ENCODE peak calls at places on chromosome 19, in ten cellular contexts. Z is bronchial epithelial cell, Q is H1, I is GM23248, C is tibial nerve, X is colonic mucosa, W is dorsolateral prefrontal cortex, P is pancreas, J is psoas muscle, Y is body of pancreas. S is an unnamed sample.

GRCh38 chr19:54151362-54152035 is 8.0 kb downstream of the LENG1 start:
- DNase-seq in Z (no peak), Q (no peak), I (no peak), C (no peak), X (no peak), W (no peak), P (no peak), J (no peak), Y (no peak), S (no peak)

GRCh38 chr19:35066691-35067563 is 25.4 kb downstream of the HPN start:
- DNase-seq in Z (peak), Q (peak), I (peak), C (peak), X (peak), W (peak), P (peak), J (peak), Y (peak), S (peak)

GRCh38 chr19:58559275-58560006 is 1.0 kb upstream of the UBE2M start:
- DNase-seq in Z (peak), Q (no peak), I (peak), C (peak), X (peak), W (peak), P (peak), J (peak), Y (peak), S (peak)

GRCh38 chr19:49642488-49643035 is 553 bp downstream of the SCAF1 start:
- DNase-seq in Z (no peak), Q (no peak), I (no peak), C (no peak), X (peak), W (no peak), P (no peak), J (peak), Y (no peak), S (no peak)

GRCh38 chr19:48698046-48698445 is 2.3 kb downstream of the FUT2 start:
- DNase-seq in Z (peak), Q (no peak), I (peak), C (no peak), X (peak), W (no peak), P (no peak), J (no peak), Y (peak), S (no peak)

GRCh38 chr19:36876993-36877938 is 26.6 kb downstream of the ZNF345 start:
- DNase-seq in Z (peak), Q (no peak), I (no peak), C (no peak), X (no peak), W (no peak), P (no peak), J (no peak), Y (no peak), S (no peak)

GRCh38 chr19:16506961-16507360 is 10.8 kb downstream of the C19orf44 start:
- DNase-seq in Z (no peak), Q (no peak), I (peak), C (no peak), X (no peak), W (no peak), P (no peak), J (no peak), Y (no peak), S (no peak)

GRCh38 chr19:38134538-38135149 is 89.4 kb downstream of the DPF1 start:
- DNase-seq in Z (peak), Q (no peak), I (peak), C (no peak), X (peak), W (no peak), P (no peak), J (no peak), Y (peak), S (no peak)

GRCh38 chr19:38705197-38706019 is 38.9 kb downstream of the CAPN12 start:
- DNase-seq in Z (no peak), Q (no peak), I (no peak), C (no peak), X (no peak), W (no peak), P (no peak), J (no peak), Y (no peak), S (no peak)

GRCh38 chr19:40776966-40777794 is 867 bp upstream of the RAB4B start:
- DNase-seq in Z (peak), Q (peak), I (peak), C (peak), X (peak), W (peak), P (no peak), J (peak), Y (peak), S (peak)

GRCh38 chr19:40775632-40776022 is 306 bp downstream of the MIA start:
- DNase-seq in Z (no peak), Q (no peak), I (no peak), C (no peak), X (no peak), W (no peak), P (no peak), J (no peak), Y (no peak), S (no peak)

GRCh38 chr19:40774916-40775631 is at the start of gene MIA:
- DNase-seq in Z (no peak), Q (no peak), I (no peak), C (no peak), X (no peak), W (no peak), P (no peak), J (no peak), Y (no peak), S (no peak)

GRCh38 chr19:40777795-40778044 is 327 bp upstream of the RAB4B start:
- DNase-seq in Z (no peak), Q (no peak), I (no peak), C (no peak), X (no peak), W (no peak), P (no peak), J (no peak), Y (no peak), S (no peak)

GRCh38 chr19:40776364-40776763 is 1.0 kb downstream of the MIA start:
- DNase-seq in Z (no peak), Q (no peak), I (no peak), C (no peak), X (no peak), W (no peak), P (no peak), J (no peak), Y (no peak), S (no peak)
- H3K4me3 ChIP-seq in Z (no peak), Q (no peak), I (no peak), C (peak), X (no peak), W (no peak), P (no peak), J (no peak), Y (no peak), S (no peak)

GRCh38 chr19:10964903-10965302 is 4.1 kb downstream of the SMARCA4 start:
- DNase-seq in Z (no peak), Q (no peak), I (no peak), C (no peak), X (no peak), W (no peak), P (no peak), J (no peak), Y (no peak), S (no peak)

GRCh38 chr19:10965398-10965797 is 4.6 kb downstream of the SMARCA4 start:
- DNase-seq in Z (no peak), Q (no peak), I (no peak), C (no peak), X (no peak), W (no peak), P (no peak), J (no peak), Y (no peak), S (no peak)

GRCh38 chr19:10966809-10967208 is 6.0 kb downstream of the SMARCA4 start:
- DNase-seq in Z (no peak), Q (no peak), I (no peak), C (no peak), X (no peak), W (no peak), P (no peak), J (no peak), Y (no peak), S (no peak)

GRCh38 chr19:10971107-10971715 is 10.4 kb downstream of the SMARCA4 start:
- DNase-seq in Z (no peak), Q (no peak), I (no peak), C (no peak), X (no peak), W (no peak), P (no peak), J (no peak), Y (no peak), S (no peak)

DNA sequence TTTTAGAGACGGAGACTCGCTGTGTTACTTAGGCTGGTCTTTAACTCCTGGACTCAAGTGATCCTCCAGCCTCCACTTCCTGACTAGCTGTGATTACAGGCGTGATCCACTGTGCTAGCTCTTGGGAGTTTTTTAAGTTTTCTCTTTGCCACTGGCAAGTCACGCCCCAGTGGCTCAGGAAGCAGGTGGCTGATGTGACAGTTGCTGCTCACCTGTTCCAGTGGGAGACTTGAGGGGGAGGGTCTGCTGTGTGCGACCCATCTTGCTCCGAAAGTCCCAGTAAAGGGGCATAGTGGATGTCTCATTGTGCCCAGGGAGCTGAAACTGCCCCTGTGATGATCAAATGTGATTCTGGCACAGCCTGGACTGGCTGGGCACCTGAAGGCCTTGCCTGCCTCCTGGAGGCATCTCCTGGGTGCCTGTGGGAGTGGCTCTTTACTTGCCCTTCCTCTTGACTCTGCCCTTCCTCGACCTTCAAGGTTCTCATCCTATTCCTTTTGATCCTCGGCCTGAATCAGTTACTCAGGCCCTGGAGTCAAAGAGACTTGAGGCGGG is 7.8 kb downstream of the SMARCA4 start:
- DNase-seq in Z (no peak), Q (no peak), I (no peak), C (no peak), X (peak), W (no peak), P (no peak), J (no peak), Y (no peak), S (no peak)
- H3K4me3 ChIP-seq in Z (no peak), Q (no peak), I (no peak), C (no peak), X (no peak), W (no peak), P (no peak), J (no peak), Y (no peak), S (no peak)

DNA sequence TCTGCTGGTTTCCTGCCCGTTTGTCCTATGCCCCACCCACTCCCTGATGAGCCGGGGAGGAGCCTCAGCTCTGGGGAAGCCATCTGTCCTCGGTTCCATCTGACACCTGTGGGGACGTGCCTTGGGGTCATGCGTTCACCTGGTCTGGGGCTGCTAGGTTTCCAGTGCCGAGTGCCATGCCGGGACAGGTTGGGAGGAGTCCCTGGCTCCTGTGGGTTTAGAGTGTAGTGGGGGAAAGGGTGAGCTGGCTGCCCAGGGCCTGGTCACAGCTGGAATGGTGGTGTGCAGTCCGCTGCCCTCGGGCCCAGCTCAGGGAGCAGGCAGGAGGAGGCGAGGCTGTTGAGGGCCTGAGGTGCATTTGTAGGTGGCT is 2.5 kb downstream of the KDM4B start:
- DNase-seq in Z (peak), Q (no peak), I (peak), C (no peak), X (peak), W (no peak), P (no peak), J (no peak), Y (peak), S (no peak)
- H3K4me3 ChIP-seq in Z (peak), Q (peak), I (peak), C (peak), X (peak), W (peak), P (no peak), J (peak), Y (no peak), S (peak)

GRCh38 chr19:40026597-40026970 is 29.4 kb downstream of the ZNF780B start:
- DNase-seq in Z (no peak), Q (no peak), I (no peak), C (no peak), X (no peak), W (no peak), P (no peak), J (no peak), Y (no peak), S (no peak)

GRCh38 chr19:40025938-40026596 is 29.2 kb downstream of the ZNF546 start:
- DNase-seq in Z (no peak), Q (no peak), I (no peak), C (no peak), X (no peak), W (no peak), P (no peak), J (no peak), Y (no peak), S (no peak)

DNA sequence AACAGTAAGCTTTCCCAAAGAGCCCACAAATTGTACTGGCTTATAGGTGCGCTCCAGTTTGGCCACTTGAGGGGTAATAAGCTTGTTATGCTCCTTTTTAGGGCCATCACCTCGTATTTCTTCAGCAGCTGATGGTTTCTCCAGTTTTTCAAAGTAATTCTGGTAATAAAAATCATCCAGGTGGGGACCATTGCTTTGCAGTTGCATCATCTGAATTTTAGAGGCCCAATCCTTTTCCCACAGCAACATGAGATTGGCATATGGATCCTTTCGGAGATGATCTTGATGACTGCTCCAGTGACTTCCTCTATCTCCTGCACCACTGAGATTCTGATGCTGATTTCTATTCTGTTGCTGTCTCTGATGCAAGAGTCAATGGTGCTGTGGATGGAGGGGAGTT is 27.1 kb downstream of the ZNF546 start:
- DNase-seq in Z (no peak), Q (no peak), I (no peak), C (no peak), X (no peak), W (no peak), P (no peak), J (no peak), Y (no peak), S (no peak)
- H3K4me3 ChIP-seq in Z (no peak), Q (no peak), I (no peak), C (no peak), X (no peak), W (no peak), P (no peak), J (no peak), Y (no peak), S (no peak)

GRCh38 chr19:10653732-10654609 is at the start of gene ILF3:
- DNase-seq in Z (peak), Q (peak), I (peak), C (peak), X (peak), W (peak), P (peak), J (peak), Y (peak), S (peak)

GRCh38 chr19:10648360-10648759 is 5.8 kb upstream of the ILF3 start:
- DNase-seq in Z (no peak), Q (no peak), I (no peak), C (no peak), X (no peak), W (no peak), P (no peak), J (no peak), Y (no peak), S (no peak)

GRCh38 chr19:10653482-10653731 is 739 bp upstream of the ILF3 start:
- DNase-seq in Z (no peak), Q (no peak), I (no peak), C (no peak), X (no peak), W (no peak), P (no peak), J (no peak), Y (no peak), S (no peak)

GRCh38 chr19:10654610-10655456 is 687 bp downstream of the ILF3 start:
- DNase-seq in Z (no peak), Q (peak), I (peak), C (no peak), X (peak), W (peak), P (peak), J (peak), Y (peak), S (no peak)

GRCh38 chr19:10651821-10652220 is 2.3 kb upstream of the ILF3 start:
- DNase-seq in Z (no peak), Q (no peak), I (no peak), C (no peak), X (no peak), W (no peak), P (no peak), J (no peak), Y (no peak), S (no peak)
- H3K4me3 ChIP-seq in Z (no peak), Q (no peak), I (no peak), C (no peak), X (no peak), W (no peak), P (no peak), J (peak), Y (no peak), S (no peak)

DNA sequence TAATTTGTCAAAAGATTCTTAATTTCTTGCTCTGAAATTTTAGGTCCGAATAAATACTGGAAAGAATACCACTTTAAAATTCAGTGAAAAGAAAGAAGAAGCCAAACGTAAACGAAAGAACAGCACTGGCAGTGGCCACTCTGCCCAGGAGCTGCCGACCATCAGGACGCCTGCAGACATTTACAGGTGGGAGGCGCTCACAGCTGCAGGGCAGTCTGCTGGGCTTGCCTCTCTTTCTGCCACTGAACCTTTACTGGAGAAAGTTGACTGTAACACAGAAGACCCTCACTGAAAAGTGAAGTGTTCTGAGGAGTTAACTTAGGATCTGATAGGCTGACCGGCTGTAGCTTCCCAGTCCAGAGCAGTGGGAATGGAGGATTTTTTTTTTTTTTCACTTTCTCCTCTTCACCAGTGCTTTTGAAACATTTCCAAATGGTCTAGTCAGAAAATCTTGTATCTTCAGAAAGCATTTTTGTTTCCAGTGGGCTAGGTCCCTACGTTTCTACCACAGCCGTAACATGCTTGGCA is 69.1 kb downstream of the URI1 start:
- DNase-seq in Z (no peak), Q (no peak), I (no peak), C (no peak), X (no peak), W (no peak), P (no peak), J (no peak), Y (no peak), S (no peak)
- H3K4me3 ChIP-seq in Z (no peak), Q (no peak), I (no peak), C (no peak), X (no peak), W (no peak), P (no peak), J (no peak), Y (no peak), S (no peak)

DNA sequence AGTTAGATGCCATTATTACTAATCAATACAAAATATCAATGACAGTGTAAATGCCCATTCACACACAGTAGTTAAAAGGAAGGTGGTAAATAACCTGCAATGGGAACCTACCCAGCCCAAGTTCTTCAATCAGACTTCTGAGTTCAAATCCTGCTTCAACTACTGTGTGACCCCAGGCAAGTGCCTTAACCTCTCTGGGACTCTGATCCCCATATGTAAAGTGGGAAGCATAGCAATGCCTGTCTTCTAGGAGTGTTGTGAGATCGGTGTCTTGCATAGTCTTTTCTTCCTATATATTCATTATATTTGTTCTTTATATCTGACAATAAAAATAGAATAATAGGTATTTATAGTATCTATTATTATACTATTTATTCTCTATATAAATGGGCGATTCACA is 6.9 kb downstream of the TIMM13 start:
- DNase-seq in Z (no peak), Q (no peak), I (no peak), C (no peak), X (no peak), W (no peak), P (no peak), J (no peak), Y (no peak), S (no peak)
- H3K4me3 ChIP-seq in Z (no peak), Q (no peak), I (no peak), C (no peak), X (no peak), W (no peak), P (no peak), J (no peak), Y (no peak), S (no peak)

S was measured in LNCaP clone FGC.